ENCODE peak calls at places on chromosomes 2 and 18, in four cellular contexts. One of them, this sample, is unnamed.

GRCh38 chr2:37984589-37984988 is 59.5 kb downstream of the RMDN2 start:
- DNase-seq in HL-60: no peak
- DNase-seq in GM12878: no peak
- DNase-seq in K562: no peak
- DNase-seq in this sample: no peak

GRCh38 chr18:23619388-23619873 is 33.1 kb upstream of the NPC1 start:
- DNase-seq in K562: no peak
- DNase-seq in GM12878: no peak
- DNase-seq in HL-60: no peak
- DNase-seq in this sample: peak

GRCh38 chr2:48065971-48066370 is 159.7 kb upstream of the FBXO11 start:
- DNase-seq in K562: no peak
- DNase-seq in GM12878: no peak
- DNase-seq in HL-60: no peak
- DNase-seq in this sample: no peak

GRCh38 chr2:42618972-42619371 is 50.5 kb downstream of the MTA3 start:
- DNase-seq in K562: no peak
- DNase-seq in GM12878: no peak
- DNase-seq in HL-60: no peak
- DNase-seq in this sample: no peak

GRCh38 chr2:216657086-216657855 is 24.1 kb downstream of the IGFBP2 start:
- DNase-seq in K562: no peak
- DNase-seq in HL-60: no peak
- DNase-seq in GM12878: no peak
- DNase-seq in this sample: no peak

GRCh38 chr2:2333076-2333475 is 2.0 kb upstream of the MYT1L start:
- DNase-seq in K562: no peak
- DNase-seq in GM12878: no peak
- DNase-seq in HL-60: no peak
- DNase-seq in this sample: no peak

GRCh38 chr2:152335016-152335850 is at the start of gene FMNL2:
- DNase-seq in GM12878: peak
- DNase-seq in HL-60: peak
- DNase-seq in K562: peak
- DNase-seq in this sample: peak

GRCh38 chr2:73163522-73164367 is 38.6 kb upstream of the NOTO start:
- DNase-seq in K562: peak
- DNase-seq in GM12878: no peak
- DNase-seq in HL-60: peak
- DNase-seq in this sample: no peak

GRCh38 chr18:74951165-74951760 is 257.7 kb downstream of the PTGR3 start:
- DNase-seq in K562: no peak
- DNase-seq in HL-60: no peak
- DNase-seq in GM12878: peak
- DNase-seq in this sample: no peak

GRCh38 chr2:30481323-30481800 is 34.3 kb downstream of the LCLAT1 start:
- DNase-seq in K562: peak
- DNase-seq in HL-60: peak
- DNase-seq in GM12878: no peak
- DNase-seq in this sample: no peak

GRCh38 chr2:120111193-120111592 is 98.3 kb downstream of the EPB41L5 start:
- DNase-seq in HL-60: peak
- DNase-seq in K562: no peak
- DNase-seq in GM12878: no peak
- DNase-seq in this sample: no peak

GRCh38 chr18:38421016-38421415 is 855.4 kb upstream of the CELF4 start:
- DNase-seq in HL-60: no peak
- DNase-seq in K562: no peak
- DNase-seq in GM12878: no peak
- DNase-seq in this sample: no peak

GRCh38 chr2:71071681-71072398 is 3.4 kb downstream of the NAGK start:
- DNase-seq in GM12878: peak
- DNase-seq in HL-60: peak
- DNase-seq in K562: peak
- DNase-seq in this sample: peak

GRCh38 chr2:127415593-127416485 is 2.4 kb upstream of the PROC start:
- DNase-seq in HL-60: peak
- DNase-seq in K562: peak
- DNase-seq in GM12878: no peak
- DNase-seq in this sample: peak
- TF ChIP-seq SPI1 in HL-60: no peak
- TF ChIP-seq SPI1 in K562: no peak
- TF ChIP-seq SPI1 in GM12878: no peak
- TF ChIP-seq SPI1 in this sample: no peak

GRCh38 chr2:170929686-170930050 is 615 bp downstream of the GORASP2 start:
- DNase-seq in GM12878: no peak
- DNase-seq in HL-60: peak
- DNase-seq in K562: peak
- DNase-seq in this sample: no peak
- TF ChIP-seq SPI1 in GM12878: no peak
- TF ChIP-seq SPI1 in HL-60: no peak
- TF ChIP-seq SPI1 in K562: no peak
- TF ChIP-seq SPI1 in this sample: no peak

DNA sequence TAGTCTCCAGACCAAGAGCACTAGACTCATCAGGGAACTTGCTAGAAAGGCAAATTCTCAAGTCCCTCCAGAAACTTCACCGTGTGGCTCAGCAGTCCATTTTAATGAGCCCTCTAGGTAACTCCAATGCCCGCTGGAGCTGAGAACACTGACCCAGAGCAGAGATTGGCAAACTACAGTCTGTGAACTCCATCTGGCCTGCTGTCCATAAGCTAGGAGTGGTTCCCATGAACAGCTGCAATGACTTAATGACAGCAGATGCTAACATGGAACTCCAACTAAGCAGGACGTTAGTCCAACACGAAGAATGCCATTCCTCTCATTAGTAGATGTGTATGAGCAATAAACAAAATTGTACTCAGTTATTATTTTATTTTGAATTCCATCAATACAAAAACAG is 371.9 kb downstream of the STK39 start:
- DNase-seq in HL-60: no peak
- DNase-seq in GM12878: no peak
- DNase-seq in K562: no peak
- DNase-seq in this sample: no peak
- TF ChIP-seq SPI1 in HL-60: no peak
- TF ChIP-seq SPI1 in GM12878: no peak
- TF ChIP-seq SPI1 in K562: no peak
- TF ChIP-seq SPI1 in this sample: no peak

DNA sequence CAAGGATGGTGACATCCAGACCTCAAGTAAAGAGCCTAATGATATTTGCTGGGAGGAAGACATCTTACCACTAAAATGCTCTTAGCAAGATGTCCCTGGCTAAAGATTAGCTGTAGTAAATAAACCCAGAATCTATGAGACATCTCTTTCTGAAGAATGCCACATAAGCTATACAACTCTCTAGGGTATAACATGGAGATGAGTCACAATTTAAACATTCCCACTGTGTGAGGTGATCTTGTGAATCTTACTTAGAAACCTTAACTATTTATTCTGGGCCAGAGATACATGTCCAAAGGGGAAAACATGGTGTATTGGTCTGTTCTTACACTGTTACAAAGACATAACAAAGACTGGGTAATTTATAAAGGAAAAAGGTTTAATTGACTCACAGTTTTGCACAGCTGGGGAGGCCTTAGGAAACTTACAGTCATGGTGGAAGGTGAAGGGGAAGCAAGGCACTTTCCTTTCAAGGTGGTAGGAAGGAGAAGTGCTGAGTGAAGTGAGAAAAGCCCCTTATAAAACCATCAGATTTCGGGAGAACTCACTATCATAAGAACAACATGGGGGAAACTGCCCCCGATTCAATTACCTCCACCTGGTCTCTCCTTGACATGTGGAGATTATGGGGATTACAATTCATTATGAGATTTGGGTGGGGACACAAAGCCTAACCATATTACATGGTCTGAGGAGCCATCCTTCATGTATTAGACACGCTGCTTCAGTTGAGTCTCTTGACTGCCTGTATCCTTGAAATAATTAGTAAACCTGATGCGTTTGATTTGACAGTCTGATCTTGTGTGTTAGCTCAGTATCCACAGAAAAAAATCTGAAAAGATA is 17.1 kb downstream of the KRCC1 start:
- DNase-seq in HL-60: no peak
- DNase-seq in GM12878: no peak
- DNase-seq in K562: no peak
- DNase-seq in this sample: no peak
- TF ChIP-seq SPI1 in HL-60: no peak
- TF ChIP-seq SPI1 in GM12878: no peak
- TF ChIP-seq SPI1 in K562: no peak
- TF ChIP-seq SPI1 in this sample: no peak

GRCh38 chr18:2908946-2909335 is 62.1 kb downstream of the EMILIN2 start:
- DNase-seq in HL-60: no peak
- DNase-seq in K562: no peak
- DNase-seq in GM12878: no peak
- DNase-seq in this sample: no peak

GRCh38 chr18:2908166-2908945 is 61.5 kb downstream of the EMILIN2 start:
- DNase-seq in HL-60: no peak
- DNase-seq in GM12878: no peak
- DNase-seq in K562: no peak
- DNase-seq in this sample: no peak

GRCh38 chr18:2905802-2906521 is 59.2 kb downstream of the EMILIN2 start:
- DNase-seq in HL-60: peak
- DNase-seq in K562: no peak
- DNase-seq in GM12878: no peak
- DNase-seq in this sample: peak

GRCh38 chr18:2907459-2908145 is 60.8 kb downstream of the EMILIN2 start:
- DNase-seq in K562: no peak
- DNase-seq in HL-60: peak
- DNase-seq in GM12878: no peak
- DNase-seq in this sample: no peak

GRCh38 chr18:2906522-2907458 is 60.0 kb downstream of the EMILIN2 start:
- DNase-seq in K562: peak
- DNase-seq in HL-60: peak
- DNase-seq in GM12878: no peak
- DNase-seq in this sample: peak
- TF ChIP-seq SPI1 in K562: no peak
- TF ChIP-seq SPI1 in HL-60: no peak
- TF ChIP-seq SPI1 in GM12878: no peak
- TF ChIP-seq SPI1 in this sample: no peak

DNA sequence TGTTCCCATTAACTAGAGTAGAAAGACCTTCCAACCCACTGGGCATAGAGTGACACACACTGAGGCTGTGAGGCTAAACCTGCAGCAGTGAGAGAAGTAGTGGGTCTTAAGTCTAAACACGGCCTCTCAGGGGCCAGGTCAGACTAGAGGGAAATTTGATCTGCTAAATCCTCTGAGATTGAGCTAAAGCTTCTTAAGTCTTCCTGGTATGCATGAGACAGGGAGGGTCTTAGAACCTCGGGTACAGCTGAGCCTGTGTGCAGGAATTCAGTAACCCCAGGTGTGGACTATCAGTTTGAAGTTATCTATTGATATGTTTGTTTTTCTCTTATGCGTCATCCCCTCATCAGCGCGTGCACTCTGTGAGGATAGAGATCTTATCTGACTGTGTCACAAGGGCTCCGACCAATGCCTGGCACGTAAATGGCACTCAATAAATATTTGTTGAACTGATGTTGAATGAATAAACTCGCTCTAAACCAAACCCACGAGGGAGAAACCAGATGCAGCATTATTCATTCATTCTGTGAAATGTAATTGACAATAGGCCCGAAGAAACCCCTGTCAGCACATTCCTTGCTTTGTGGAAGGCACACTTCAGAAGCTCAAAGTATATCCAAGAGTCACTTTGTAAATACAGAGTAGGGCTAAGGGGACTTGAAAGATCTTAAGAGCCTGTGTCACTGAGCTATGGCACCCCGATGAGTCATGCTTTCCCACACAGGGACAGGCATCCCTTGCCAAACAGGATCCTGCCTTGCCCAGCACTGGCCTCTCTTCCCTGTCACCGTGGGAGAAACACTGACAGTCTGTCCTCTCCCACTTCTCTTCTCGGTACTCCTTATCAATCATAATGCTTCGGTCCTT is 21.7 kb upstream of the RAB10 start:
- DNase-seq in GM12878: no peak
- DNase-seq in K562: peak
- DNase-seq in HL-60: peak
- DNase-seq in this sample: no peak
- TF ChIP-seq SPI1 in GM12878: no peak
- TF ChIP-seq SPI1 in K562: no peak
- TF ChIP-seq SPI1 in HL-60: no peak
- TF ChIP-seq SPI1 in this sample: no peak